ENCODE peak calls at places on chromosomes 5 and 9, in nine cellular contexts. P is lower leg skin, R is fibroblast of villous mesenchyme, Y is AG04450, M is lower lobe of right lung, U is lung, W is SK-N-SH, A is breast epithelium, X is astrocyte of the spinal cord. I is an unnamed sample.

GRCh38 chr5:3701694-3702093 is 106.1 kb downstream of the IRX1 start:
- DNase-seq in P (no peak), R (no peak), Y (no peak), M (no peak), U (no peak), W (no peak), A (no peak), X (no peak), I (no peak)

GRCh38 chr5:127943061-127943371 is 140.6 kb upstream of the SLC12A2 start:
- DNase-seq in P (no peak), R (no peak), Y (no peak), M (no peak), U (no peak), W (no peak), A (no peak), X (no peak), I (no peak)

GRCh38 chr5:40995816-40996586 is 75.1 kb downstream of the MROH2B start:
- DNase-seq in P (no peak), R (no peak), Y (no peak), M (no peak), U (no peak), W (no peak), A (no peak), X (no peak), I (peak; percentile 17)

GRCh38 chr9:6829027-6829426 is 71.3 kb downstream of the KDM4C start:
- DNase-seq in P (no peak), R (no peak), Y (no peak), M (no peak), U (no peak), W (no peak), A (no peak), X (no peak), I (no peak)

GRCh38 chr5:144549580-144549979 is 378.9 kb downstream of the KCTD16 start:
- DNase-seq in P (peak; percentile 64), R (peak; percentile 74), Y (peak; percentile 24), M (no peak), U (peak; percentile 52), W (no peak), A (no peak), X (peak; percentile 73), I (peak; percentile 91)

GRCh38 chr5:132466453-132467291 is 23.9 kb downstream of the IRF1 start:
- DNase-seq in P (no peak), R (peak; percentile 85), Y (no peak), M (peak; percentile 83), U (peak; percentile 62), W (no peak), A (peak; percentile 51), X (peak; percentile 63), I (no peak)

GRCh38 chr5:73232266-73233041 is 59.5 kb downstream of the TMEM174 start:
- DNase-seq in P (no peak), R (no peak), Y (no peak), M (no peak), U (no peak), W (peak; percentile 44), A (no peak), X (no peak), I (no peak)

GRCh38 chr9:70093944-70094343 is 50.3 kb downstream of the MAMDC2 start:
- DNase-seq in P (no peak), R (no peak), Y (no peak), M (no peak), U (no peak), W (no peak), A (no peak), X (peak; percentile 39), I (peak; percentile 17)

GRCh38 chr5:167851416-167851815 is 440.0 kb upstream of the WWC1 start:
- DNase-seq in P (no peak), R (no peak), Y (no peak), M (no peak), U (no peak), W (no peak), A (no peak), X (no peak), I (no peak)

GRCh38 chr9:135221951-135222631 is 134.6 kb downstream of the OLFM1 start:
- DNase-seq in P (no peak), R (no peak), Y (no peak), M (peak; percentile 38), U (no peak), W (peak; percentile 68), A (no peak), X (no peak), I (no peak)

GRCh38 chr5:10457682-10458574 is 16.2 kb downstream of the ROPN1L start:
- DNase-seq in P (no peak), R (no peak), Y (no peak), M (no peak), U (no peak), W (peak; percentile 39), A (peak; percentile 73), X (no peak), I (no peak)

GRCh38 chr5:124114911-124115310 is 602.9 kb downstream of the CSNK1G3 start:
- DNase-seq in P (no peak), R (no peak), Y (no peak), M (no peak), U (no peak), W (no peak), A (no peak), X (no peak), I (no peak)

GRCh38 chr5:62354028-62354874 is 48.2 kb downstream of the KIF2A start:
- DNase-seq in P (no peak), R (peak; percentile 67), Y (peak; percentile 11), M (no peak), U (no peak), W (peak; percentile 44), A (no peak), X (peak; percentile 65), I (peak; percentile 64)

GRCh38 chr5:154402611-154403010 is 43.2 kb upstream of the SAP30L start:
- DNase-seq in P (no peak), R (no peak), Y (no peak), M (no peak), U (no peak), W (no peak), A (no peak), X (no peak), I (no peak)
- TF ChIP-seq CTCF in P (no peak), R (no peak), Y (no peak), M (no peak), U (no peak), W (no peak), A (no peak), X (no peak), I (no peak)

GRCh38 chr5:71663570-71663969 is 55.5 kb upstream of the CARTPT start:
- DNase-seq in P (no peak), R (no peak), Y (no peak), M (no peak), U (no peak), W (no peak), A (no peak), X (no peak), I (no peak)

GRCh38 chr5:71662381-71662780 is 56.7 kb upstream of the CARTPT start:
- DNase-seq in P (no peak), R (no peak), Y (no peak), M (no peak), U (no peak), W (no peak), A (no peak), X (no peak), I (no peak)

GRCh38 chr5:71663166-71663565 is 55.9 kb upstream of the CARTPT start:
- DNase-seq in P (no peak), R (no peak), Y (no peak), M (no peak), U (no peak), W (no peak), A (no peak), X (no peak), I (no peak)

GRCh38 chr5:71653119-71653518 is 66.0 kb upstream of the CARTPT start:
- DNase-seq in P (peak; percentile 31), R (peak; percentile 32), Y (no peak), M (no peak), U (no peak), W (no peak), A (no peak), X (peak; percentile 29), I (no peak)

DNA sequence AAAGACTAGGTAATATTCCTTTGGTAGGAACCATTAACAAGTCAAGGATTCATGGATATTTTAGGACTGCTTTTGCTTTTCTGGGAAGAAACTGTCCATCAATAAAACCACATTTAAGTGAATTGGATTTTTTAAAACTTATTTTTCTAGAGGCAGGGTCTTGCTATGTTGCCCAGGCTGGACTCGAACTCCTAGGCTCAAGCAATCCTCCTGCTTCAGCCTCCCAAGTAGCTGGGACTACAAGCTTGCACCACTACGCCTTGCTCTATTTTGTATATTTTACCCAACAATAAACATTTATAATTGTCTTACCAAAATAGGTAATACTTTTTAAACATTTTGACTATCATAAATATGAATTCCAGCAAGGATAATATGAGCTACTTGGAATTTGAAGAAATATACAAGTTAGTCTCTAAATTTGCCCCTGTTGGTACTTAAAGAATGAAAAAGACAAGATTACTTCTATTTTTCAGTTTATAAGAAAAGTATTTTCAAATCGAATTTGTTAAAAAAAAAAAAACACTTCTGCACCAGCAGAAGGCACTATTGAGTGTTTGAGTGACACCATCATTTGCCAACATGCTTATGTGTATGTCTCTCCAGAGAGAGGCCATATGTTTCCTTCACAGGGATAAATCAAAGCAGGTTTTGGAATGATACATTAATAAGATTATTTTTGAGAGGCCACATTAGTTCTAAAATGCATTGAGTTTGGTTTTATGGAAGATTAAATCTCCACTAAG is 60.0 kb upstream of the CARTPT start:
- DNase-seq in P (no peak), R (peak; percentile 2), Y (no peak), M (no peak), U (no peak), W (no peak), A (no peak), X (peak; percentile 2), I (peak; percentile 14)
- TF ChIP-seq CTCF in P (no peak), R (no peak), Y (no peak), M (no peak), U (no peak), W (peak; percentile 39), A (no peak), X (no peak), I (peak; percentile 16)

GRCh38 chr5:87074934-87075541 is 192.6 kb upstream of the RASA1 start:
- DNase-seq in P (no peak), R (no peak), Y (no peak), M (no peak), U (no peak), W (no peak), A (no peak), X (no peak), I (no peak)

GRCh38 chr5:87069311-87069710 is 198.4 kb upstream of the RASA1 start:
- DNase-seq in P (no peak), R (no peak), Y (no peak), M (no peak), U (no peak), W (no peak), A (no peak), X (no peak), I (no peak)

GRCh38 chr5:87074072-87074471 is 193.6 kb upstream of the RASA1 start:
- DNase-seq in P (no peak), R (no peak), Y (no peak), M (no peak), U (no peak), W (no peak), A (no peak), X (no peak), I (no peak)

GRCh38 chr5:87069974-87070608 is 197.6 kb upstream of the RASA1 start:
- DNase-seq in P (no peak), R (peak; percentile 67), Y (peak; percentile 36), M (no peak), U (no peak), W (no peak), A (no peak), X (peak; percentile 80), I (peak; percentile 65)
- TF ChIP-seq CTCF in P (no peak), R (peak; percentile 67), Y (peak; percentile 68), M (peak; percentile 41), U (no peak), W (peak; percentile 78), A (no peak), X (peak; percentile 60), I (peak; percentile 52)

GRCh38 chr9:77000330-77000729 is 19.1 kb upstream of the FOXB2 start:
- DNase-seq in P (no peak), R (no peak), Y (no peak), M (no peak), U (no peak), W (no peak), A (no peak), X (no peak), I (no peak)
- TF ChIP-seq CTCF in P (no peak), R (no peak), Y (no peak), M (no peak), U (no peak), W (no peak), A (no peak), X (no peak), I (no peak)

I was measured in MCF 10A.